ENCODE peak calls at places on chromosome 22, in five cellular contexts. S, P, B, W and F are unnamed samples. For H3K4me1, the result is how much of the 10 kb centered on the place peaks cover.

GRCh38 chr22:17436981-17437410 is 67.7 kb downstream of the CECR2 start:
- DNase-seq in S (no peak), W (no peak), P (no peak), B (peak), F (no peak)

GRCh38 chr22:47629273-47629711 is 866.8 kb downstream of the TBC1D22A start:
- DNase-seq in P (no peak), B (no peak), S (peak), W (no peak), F (peak)

GRCh38 chr22:17198188-17199130 is 20.8 kb downstream of the ADA2 start:
- DNase-seq in S (no peak), P (no peak), W (peak), B (peak), F (peak)

GRCh38 chr22:19974935-19975706 is 33.5 kb upstream of the TXNRD2 start:
- DNase-seq in P (no peak), S (no peak), W (no peak), B (no peak), F (no peak)

GRCh38 chr22:27850000-27850465 is 48.5 kb upstream of the MN1 start:
- DNase-seq in P (no peak), S (peak), W (no peak), B (peak), F (peak)

GRCh38 chr22:46021577-46021976 is 44.6 kb upstream of the WNT7B start:
- DNase-seq in P (no peak), B (no peak), S (no peak), W (peak), F (no peak)

GRCh38 chr22:45235101-45235777 is 5.5 kb downstream of the KIAA0930 start:
- DNase-seq in P (no peak), S (peak), B (no peak), W (no peak), F (no peak)

GRCh38 chr22:46520880-46521279 is 16.5 kb downstream of the CELSR1 start:
- DNase-seq in B (no peak), P (no peak), W (no peak), S (no peak), F (no peak)

GRCh38 chr22:24230911-24231656 is 13.8 kb downstream of the GGT5 start:
- DNase-seq in P (no peak), W (no peak), B (peak), S (peak), F (peak)

GRCh38 chr22:43412808-43413785 is 1.3 kb downstream of the MPPED1 start:
- DNase-seq in S (no peak), B (peak), P (no peak), W (no peak), F (no peak)

GRCh38 chr22:30332994-30333706 is 6.4 kb upstream of the TBC1D10A start:
- DNase-seq in P (no peak), S (no peak), B (no peak), W (no peak), F (no peak)

GRCh38 chr22:46984751-46985506 is 222.5 kb downstream of the TBC1D22A start:
- DNase-seq in B (no peak), W (no peak), P (no peak), S (no peak), F (no peak)

GRCh38 chr22:37020192-37020479 is 594 bp downstream of the MPST start:
- DNase-seq in P (no peak), W (no peak), S (peak), B (no peak), F (peak)

GRCh38 chr22:19903031-19903430 is 38.5 kb upstream of the COMT start:
- DNase-seq in B (peak), S (no peak), P (no peak), W (no peak), F (peak)

DNA sequence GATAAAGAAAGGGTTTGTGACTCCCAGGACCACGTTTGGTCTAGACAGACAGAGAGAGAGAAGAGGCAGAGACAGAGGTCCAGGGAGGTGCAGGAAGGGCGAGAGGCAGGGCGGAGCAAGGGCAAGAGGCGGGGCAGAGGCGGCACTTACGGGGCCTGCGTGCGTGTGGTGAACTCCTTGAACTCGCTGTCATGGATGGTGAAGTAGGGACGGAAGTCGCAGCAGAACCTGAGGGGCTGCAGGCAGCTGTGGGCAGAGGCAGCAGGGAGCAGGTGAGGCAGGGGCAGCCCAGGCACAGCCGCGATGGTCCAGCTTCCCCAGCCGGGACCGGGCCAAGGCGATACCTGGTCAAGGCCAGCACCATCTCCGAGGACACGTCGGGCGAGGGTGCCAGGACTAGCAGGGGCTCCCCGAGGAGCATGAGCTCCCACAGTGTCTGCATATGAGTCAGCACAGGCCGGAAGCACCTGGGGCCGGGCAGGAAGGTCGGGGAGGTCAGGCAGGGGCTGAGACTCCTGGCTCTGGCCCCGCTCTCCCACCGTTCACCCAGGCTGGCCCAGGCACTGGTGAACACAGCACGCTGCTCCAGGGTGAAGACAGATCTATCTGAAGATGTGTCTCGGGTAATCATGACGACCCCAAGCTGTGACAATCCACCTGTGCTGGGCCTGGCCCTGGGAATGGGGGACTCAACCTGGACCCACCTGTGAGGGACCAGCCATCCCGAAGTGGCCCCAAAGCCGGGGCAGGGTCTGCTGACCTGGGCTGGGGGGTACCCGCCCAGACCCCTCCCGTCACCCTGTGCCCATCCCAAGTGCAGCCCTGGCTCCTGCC is 7.2 kb upstream of the PLXNB2 start:
- DNase-seq in W (no peak), P (no peak), S (peak), B (no peak), F (peak)
- H3K4me1 ChIP-seq in W (under half), P (under half), S (under half), B (under half), F (under half)

GRCh38 chr22:42363851-42364250 is 68.4 kb downstream of the NFAM1 start:
- DNase-seq in P (no peak), W (no peak), B (peak), S (no peak), F (no peak)
- H3K4me1 ChIP-seq in P (under half), W (under half), B (under half), S (under half), F (half or more)

DNA sequence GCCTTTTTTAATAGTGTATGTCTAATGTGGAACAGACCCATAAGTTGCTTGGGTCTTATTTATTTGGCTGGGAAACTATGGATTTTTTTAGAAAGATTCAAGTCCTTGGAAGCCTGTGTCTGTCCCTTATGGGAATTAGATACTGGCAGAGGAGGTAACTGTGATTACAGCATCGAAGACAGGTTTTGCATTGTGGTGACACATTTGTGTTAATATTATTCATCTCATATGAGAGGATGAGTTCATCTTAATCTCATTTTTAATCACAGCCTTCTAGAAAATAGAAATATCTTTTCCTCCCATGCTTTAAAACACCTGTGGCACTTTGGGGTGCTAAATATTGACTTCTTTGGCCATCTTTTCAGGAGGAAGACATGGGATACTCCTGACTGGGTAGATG is 9.2 kb downstream of the TAB1 start:
- DNase-seq in B (no peak), W (no peak), S (no peak), P (no peak), F (no peak)
- H3K4me1 ChIP-seq in B (under half), W (under half), S (under half), P (under half), F (under half)

GRCh38 chr22:38707346-38707745 is 1.6 kb downstream of the GTPBP1 start:
- DNase-seq in W (no peak), P (no peak), B (no peak), S (no peak), F (no peak)
- H3K4me1 ChIP-seq in W (under half), P (under half), B (under half), S (under half), F (under half)

GRCh38 chr22:21862386-21863242 is 4.8 kb downstream of the MAPK1 start:
- DNase-seq in S (no peak), W (no peak), B (no peak), P (no peak), F (no peak)

GRCh38 chr22:21860640-21861039 is 6.8 kb downstream of the MAPK1 start:
- DNase-seq in S (no peak), B (no peak), W (no peak), P (no peak), F (no peak)

GRCh38 chr22:21858025-21858764 is 9.2 kb downstream of the MAPK1 start:
- DNase-seq in W (no peak), P (no peak), B (no peak), S (no peak), F (no peak)

GRCh38 chr22:21861856-21862255 is 5.6 kb downstream of the MAPK1 start:
- DNase-seq in S (no peak), P (no peak), W (no peak), B (no peak), F (no peak)

GRCh38 chr22:21861290-21861848 is 6.1 kb downstream of the MAPK1 start:
- DNase-seq in S (no peak), P (no peak), W (no peak), B (no peak), F (no peak)
- H3K4me1 ChIP-seq in S (half or more), P (under half), W (under half), B (half or more), F (under half)

DNA sequence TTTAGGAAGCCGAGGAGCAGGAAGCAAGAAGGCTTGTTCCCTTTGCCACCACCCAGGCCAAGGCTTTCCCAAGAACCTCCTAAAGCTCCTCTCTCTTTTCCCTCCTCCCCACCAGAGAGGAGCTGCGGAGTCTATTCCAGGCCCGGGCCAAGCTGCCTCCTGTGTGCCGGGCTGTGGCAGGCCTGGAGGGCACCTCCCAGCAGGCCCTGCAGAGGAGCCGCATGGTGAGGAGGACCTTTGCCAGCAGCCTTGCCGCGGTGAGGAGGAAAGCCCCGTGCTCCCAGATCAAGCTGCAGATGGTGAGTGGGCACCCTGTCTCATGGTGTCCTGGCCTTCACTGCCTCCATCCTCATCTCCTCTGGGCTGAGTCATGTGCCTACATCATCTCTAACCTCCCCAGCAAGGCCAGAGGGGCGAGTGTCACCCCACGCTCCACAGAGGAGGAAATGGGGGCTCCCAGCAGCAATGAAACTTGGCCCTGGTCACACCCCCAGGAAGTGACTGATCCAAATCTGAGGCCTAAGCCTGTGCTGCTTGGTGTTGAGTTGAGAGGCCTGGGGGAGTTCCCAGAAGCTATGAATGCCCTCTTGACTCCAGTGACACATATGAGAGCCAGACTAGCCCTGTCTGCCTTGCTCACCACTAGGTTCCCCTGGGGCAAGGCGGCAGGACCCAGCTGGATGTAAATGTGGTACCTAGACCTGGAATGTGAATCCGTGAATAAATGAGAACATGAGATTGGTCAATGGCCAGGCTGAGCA is 104.2 kb downstream of the MYO18B start:
- DNase-seq in W (no peak), P (no peak), S (no peak), B (no peak), F (no peak)
- H3K4me1 ChIP-seq in W (under half), P (under half), S (under half), B (under half), F (under half)